ENCODE peak calls at places on chromosomes 7 and 10, in eight cellular contexts. C is heart left ventricle; N is neural crest cell; K is lung microvascular endothelial cell; V is NCI-H748 treated with DMSO at 0.1 percent for 48 hours; D is SHP77 treated with DMSO at 0.1 percent for 48 hours; F is stimulated activated CD8-positive, alpha-beta memory T cell treated with anti-CD3 and anti-CD28 coated beads, Interleukin-4, amount 100 ng/mL, for 4 hours; L is Peyer's patch. Q is an unnamed sample.

GRCh38 chr10:91636892-91637291 is 4.0 kb upstream of the PPP1R3C start:
- DNase-seq in V (no peak), N (no peak), K (no peak), L (no peak), C (no peak), F (no peak), D (no peak), Q (no peak)

GRCh38 chr7:145919712-145920111 is 196.9 kb upstream of the CNTNAP2 start:
- DNase-seq in C (no peak), N (no peak), D (no peak), L (no peak), V (no peak), K (no peak), F (no peak), Q (no peak)

GRCh38 chr10:63520463-63521388 is 475 bp upstream of the REEP3 start:
- DNase-seq in V (peak), D (peak), L (peak), C (peak), N (peak), K (peak), F (no peak), Q (peak)

GRCh38 chr7:20219062-20219445 is 1.9 kb upstream of the MACC1 start:
- DNase-seq in C (no peak), V (no peak), K (no peak), N (no peak), D (no peak), F (no peak), L (peak), Q (no peak)

GRCh38 chr10:124734311-124735166 is 9.6 kb downstream of the FAM53B start:
- DNase-seq in D (no peak), F (no peak), L (no peak), N (no peak), V (no peak), K (no peak), C (no peak), Q (no peak)

GRCh38 chr10:78082636-78083035 is 49.0 kb downstream of the RPS24 start:
- DNase-seq in V (no peak), K (no peak), D (no peak), F (no peak), L (no peak), C (no peak), N (no peak), Q (no peak)

GRCh38 chr7:157708896-157709295 is 372.1 kb downstream of the DNAJB6 start:
- DNase-seq in D (no peak), V (no peak), K (no peak), C (no peak), L (peak), N (no peak), F (no peak), Q (no peak)

GRCh38 chr7:2635810-2636701 is 4.3 kb downstream of the TTYH3 start:
- DNase-seq in K (peak), D (no peak), C (peak), N (no peak), F (no peak), L (no peak), V (no peak), Q (peak)

GRCh38 chr7:80415522-80415921 is 96.3 kb downstream of the GNAT3 start:
- DNase-seq in L (no peak), C (no peak), V (no peak), K (no peak), F (no peak), N (no peak), D (no peak), Q (no peak)

GRCh38 chr10:17430647-17431355 is 23.6 kb downstream of the ST8SIA6 start:
- DNase-seq in N (peak), C (peak), D (no peak), K (peak), V (peak), L (peak), F (peak), Q (peak)

GRCh38 chr10:119135517-119135890 is 30.0 kb downstream of the SFXN4 start:
- DNase-seq in C (no peak), K (no peak), N (no peak), F (no peak), D (no peak), V (no peak), L (no peak), Q (no peak)

GRCh38 chr10:52314007-52314821 is at the start of gene DKK1:
- DNase-seq in N (peak), L (peak), F (no peak), V (peak), D (peak), C (peak), K (peak), Q (peak)

GRCh38 chr10:12995425-12995861 is 6.1 kb downstream of the CCDC3 start:
- DNase-seq in N (no peak), F (no peak), C (no peak), D (no peak), V (no peak), L (no peak), K (no peak), Q (no peak)

GRCh38 chr7:131242123-131242650 is 85.5 kb upstream of the MKLN1 start:
- DNase-seq in N (no peak), C (no peak), F (no peak), K (no peak), D (no peak), L (no peak), V (no peak), Q (no peak)

GRCh38 chr10:49080071-49080470 is 35.3 kb downstream of the VSTM4 start:
- DNase-seq in L (no peak), K (no peak), V (no peak), C (no peak), N (no peak), D (no peak), F (no peak), Q (no peak)

GRCh38 chr10:110273474-110273873 is 31.2 kb downstream of the SMNDC1 start:
- DNase-seq in V (no peak), N (no peak), F (no peak), L (no peak), D (no peak), K (peak), C (no peak), Q (peak)

Q was measured in right cardiac atrium.